ENCODE peak calls at places on chromosomes 12 and 14, in four cellular contexts. One of them, this sample, is unnamed.

GRCh38 chr14:57486767-57487379 is 6.8 kb downstream of the CCDC198 start:
- DNase-seq in amniotic stem cell: no peak
- DNase-seq in CD8-positive, alpha-beta T cell: no peak
- DNase-seq in substantia nigra: no peak
- DNase-seq in this sample: peak

GRCh38 chr12:2876431-2877046 is 435 bp downstream of the FOXM1 start:
- DNase-seq in CD8-positive, alpha-beta T cell: no peak
- DNase-seq in substantia nigra: no peak
- DNase-seq in amniotic stem cell: no peak
- DNase-seq in this sample: no peak

GRCh38 chr14:99244299-99244959 is 27.6 kb downstream of the BCL11B start:
- DNase-seq in CD8-positive, alpha-beta T cell: no peak
- DNase-seq in substantia nigra: no peak
- DNase-seq in amniotic stem cell: no peak
- DNase-seq in this sample: no peak

GRCh38 chr14:35341454-35342159 is 49.4 kb downstream of the PSMA6 start:
- DNase-seq in CD8-positive, alpha-beta T cell: no peak
- DNase-seq in substantia nigra: peak
- DNase-seq in amniotic stem cell: peak
- DNase-seq in this sample: peak

GRCh38 chr12:95143784-95144205 is 70.4 kb upstream of the NR2C1 start:
- DNase-seq in amniotic stem cell: no peak
- DNase-seq in substantia nigra: no peak
- DNase-seq in CD8-positive, alpha-beta T cell: no peak
- DNase-seq in this sample: no peak

GRCh38 chr12:67424784-67425183 is 155.6 kb downstream of the CAND1 start:
- DNase-seq in CD8-positive, alpha-beta T cell: no peak
- DNase-seq in substantia nigra: no peak
- DNase-seq in amniotic stem cell: no peak
- DNase-seq in this sample: no peak

GRCh38 chr12:6532051-6532926 is 2.0 kb upstream of the GAPDH start:
- DNase-seq in substantia nigra: no peak
- DNase-seq in CD8-positive, alpha-beta T cell: peak
- DNase-seq in amniotic stem cell: peak
- DNase-seq in this sample: peak

GRCh38 chr14:73477618-73478266 is 13.0 kb upstream of the RIOX1 start:
- DNase-seq in CD8-positive, alpha-beta T cell: no peak
- DNase-seq in substantia nigra: no peak
- DNase-seq in amniotic stem cell: no peak
- DNase-seq in this sample: no peak

GRCh38 chr12:122865268-122866231 is 30.3 kb downstream of the HIP1R start:
- DNase-seq in substantia nigra: no peak
- DNase-seq in amniotic stem cell: no peak
- DNase-seq in CD8-positive, alpha-beta T cell: no peak
- DNase-seq in this sample: no peak

GRCh38 chr12:19946549-19946948 is 421.8 kb upstream of the PDE3A start:
- DNase-seq in CD8-positive, alpha-beta T cell: no peak
- DNase-seq in amniotic stem cell: peak
- DNase-seq in substantia nigra: no peak
- DNase-seq in this sample: peak

GRCh38 chr12:123232807-123233504 is at the start of the genes MPHOSPH9 and MTRFR:
- DNase-seq in CD8-positive, alpha-beta T cell: peak
- DNase-seq in amniotic stem cell: peak
- DNase-seq in substantia nigra: peak
- DNase-seq in this sample: peak

GRCh38 chr14:89429206-89430091 is 12.4 kb upstream of the FOXN3 start:
- DNase-seq in substantia nigra: no peak
- DNase-seq in amniotic stem cell: no peak
- DNase-seq in CD8-positive, alpha-beta T cell: no peak
- DNase-seq in this sample: peak

GRCh38 chr14:92105845-92106094 is 612 bp downstream of the ATXN3 start:
- DNase-seq in amniotic stem cell: peak
- DNase-seq in substantia nigra: peak
- DNase-seq in CD8-positive, alpha-beta T cell: no peak
- DNase-seq in this sample: no peak

GRCh38 chr12:54558759-54559158 is 9.4 kb downstream of the PDE1B start:
- DNase-seq in CD8-positive, alpha-beta T cell: no peak
- DNase-seq in substantia nigra: no peak
- DNase-seq in amniotic stem cell: no peak
- DNase-seq in this sample: no peak

This sample was measured in anterior cingulate cortex.